ENCODE peak calls at places on chromosomes 7 and 10, in nine cellular contexts. D is astrocyte of the spinal cord, L is fibroblast of pulmonary artery, U is fibroblast of villous mesenchyme, G is ovary, H is Right ventricle myocardium superior, B is activated T-cell treated with anti-CD3 and anti-CD28 coated beads for 1 hour, Q is SK-MEL-5, Z is AML-193. J is an unnamed sample.

GRCh38 chr10:116122126-116122525 is 150.9 kb downstream of the GFRA1 start:
- DNase-seq in D (no peak), L (no peak), U (no peak), G (no peak), H (no peak), B (no peak), Q (no peak), Z (no peak), J (no peak)

GRCh38 chr10:86659721-86660438 is 5.5 kb downstream of the OPN4 start:
- DNase-seq in D (no peak), L (no peak), U (no peak), G (peak; percentile 30), H (peak; percentile 40), B (no peak), Q (no peak), Z (no peak), J (peak; percentile 13)

GRCh38 chr10:71069909-71070666 is 142.3 kb upstream of the UNC5B start:
- DNase-seq in D (no peak), L (no peak), U (no peak), G (no peak), H (no peak), B (no peak), Q (no peak), Z (no peak), J (no peak)

GRCh38 chr7:103073989-103074518 is 542 bp downstream of the FBXL13 start:
- DNase-seq in D (no peak), L (no peak), U (no peak), G (no peak), H (no peak), B (no peak), Q (no peak), Z (no peak), J (no peak)

GRCh38 chr10:69787681-69788080 is 14.0 kb upstream of the COL13A1 start:
- DNase-seq in D (no peak), L (no peak), U (no peak), G (no peak), H (no peak), B (no peak), Q (no peak), Z (no peak), J (peak; percentile 13)

GRCh38 chr10:131641231-131641630 is 259.6 kb upstream of the PPP2R2D start:
- DNase-seq in D (no peak), L (no peak), U (no peak), G (no peak), H (no peak), B (no peak), Q (no peak), Z (no peak), J (no peak)

GRCh38 chr10:3119796-3120459 is 52.6 kb downstream of the PFKP start:
- DNase-seq in D (no peak), L (peak; percentile 28), U (peak; percentile 34), G (no peak), H (peak; percentile 38), B (no peak), Q (peak; percentile 9), Z (peak; percentile 13), J (no peak)

GRCh38 chr10:112658465-112658864 is 211.4 kb downstream of the VTI1A start:
- DNase-seq in D (no peak), L (no peak), U (no peak), G (no peak), H (no peak), B (no peak), Q (no peak), Z (no peak), J (no peak)

GRCh38 chr7:74452748-74453320 is 872 bp upstream of the GTF2IRD1 start:
- DNase-seq in D (peak; percentile 50), L (no peak), U (peak; percentile 89), G (peak; percentile 83), H (no peak), B (no peak), Q (no peak), Z (no peak), J (peak; percentile 76)

GRCh38 chr10:93333278-93333978 is 148.7 kb downstream of the MYOF start:
- DNase-seq in D (no peak), L (peak; percentile 35), U (no peak), G (no peak), H (no peak), B (no peak), Q (no peak), Z (no peak), J (no peak)

GRCh38 chr7:6917258-6917657 is 91.2 kb upstream of the CCZ1B start:
- DNase-seq in D (no peak), L (no peak), U (no peak), G (no peak), H (peak; percentile 62), B (no peak), Q (no peak), Z (no peak), J (no peak)

GRCh38 chr7:152924238-152924637 is 164.7 kb downstream of the ACTR3B start:
- DNase-seq in D (no peak), L (no peak), U (no peak), G (no peak), H (no peak), B (no peak), Q (peak; percentile 33), Z (no peak), J (no peak)

GRCh38 chr7:100887186-100887954 is 2.1 kb downstream of the UFSP1 start:
- DNase-seq in D (no peak), L (no peak), U (no peak), G (peak; percentile 46), H (peak; percentile 68), B (no peak), Q (no peak), Z (peak; percentile 73), J (no peak)

GRCh38 chr7:2038876-2039728 is 193.6 kb downstream of the MAD1L1 start:
- DNase-seq in D (no peak), L (no peak), U (peak; percentile 35), G (peak; percentile 26), H (peak; percentile 22), B (no peak), Q (no peak), Z (no peak), J (no peak)

GRCh38 chr10:69142983-69143382 is 19.0 kb downstream of the VPS26A start:
- DNase-seq in D (no peak), L (no peak), U (peak; percentile 52), G (no peak), H (no peak), B (no peak), Q (no peak), Z (no peak), J (no peak)

GRCh38 chr10:24086737-24087136 is 122.2 kb upstream of the KIAA1217 start:
- DNase-seq in D (no peak), L (no peak), U (no peak), G (no peak), H (no peak), B (no peak), Q (no peak), Z (no peak), J (no peak)

GRCh38 chr7:101819913-101820522 is 2.6 kb downstream of the CUX1 start:
- DNase-seq in D (no peak), L (no peak), U (no peak), G (no peak), H (no peak), B (no peak), Q (no peak), Z (no peak), J (no peak)

GRCh38 chr10:122551450-122551849 is 9.1 kb upstream of the DMBT1 start:
- DNase-seq in D (no peak), L (no peak), U (no peak), G (no peak), H (no peak), B (no peak), Q (no peak), Z (no peak), J (no peak)

GRCh38 chr10:71426058-71426605 is 29.4 kb downstream of the CDH23 start:
- DNase-seq in D (no peak), L (no peak), U (no peak), G (no peak), H (no peak), B (no peak), Q (no peak), Z (no peak), J (no peak)

GRCh38 chr7:5619419-5620130 is 161.9 kb downstream of the RNF216 start:
- DNase-seq in D (no peak), L (no peak), U (no peak), G (no peak), H (no peak), B (no peak), Q (no peak), Z (no peak), J (peak; percentile 35)

GRCh38 chr10:43574906-43575305 is 490 bp upstream of the ZNF239 start:
- DNase-seq in D (no peak), L (no peak), U (no peak), G (no peak), H (no peak), B (no peak), Q (no peak), Z (no peak), J (no peak)

GRCh38 chr10:60731134-60731883 is 47.0 kb upstream of the CDK1 start:
- DNase-seq in D (no peak), L (no peak), U (peak; percentile 48), G (no peak), H (no peak), B (no peak), Q (no peak), Z (no peak), J (no peak)

J was measured in psoas muscle.